ENCODE peak calls at places on chromosomes 1 and 21, in six cellular contexts. W is activated CD8-positive, alpha-beta memory T cell treated with anti-CD3 and anti-CD28 coated beads for 4 hours; E is stimulated activated CD4-positive, alpha-beta T cell treated with anti-CD3 and anti-CD28 coated beads, Interleukin-1b, Interleukin-23, amount 100 ng/mL, for 1 hour; K is naive thymus-derived CD8-positive, alpha-beta T cell; Z is stomach; B is HT1080. F is an unnamed sample.

GRCh38 chr1:30068787-30069472 is 654.5 kb downstream of the MATN1 start:
- DNase-seq in E (no peak), Z (no peak), W (no peak), K (no peak), B (no peak), F (no peak)

GRCh38 chr21:45439901-45440461 is 35.0 kb downstream of the COL18A1 start:
- DNase-seq in E (no peak), W (no peak), K (no peak), B (no peak), Z (no peak), F (no peak)

GRCh38 chr1:27971674-27972073 is 11.9 kb downstream of the XKR8 start:
- DNase-seq in E (no peak), Z (no peak), B (no peak), K (no peak), W (no peak), F (no peak)

GRCh38 chr1:199512037-199512710 is 515.3 kb upstream of the NR5A2 start:
- DNase-seq in B (no peak), K (no peak), E (no peak), Z (no peak), W (no peak), F (no peak)

GRCh38 chr1:205488074-205488723 is 16.3 kb upstream of the CDK18 start:
- DNase-seq in Z (peak), E (no peak), K (peak), W (no peak), B (peak), F (no peak)

GRCh38 chr1:155950829-155951228 is 9.4 kb downstream of the RXFP4 start:
- DNase-seq in E (no peak), W (no peak), K (no peak), B (no peak), Z (no peak), F (no peak)

GRCh38 chr1:66207484-66207883 is 326.5 kb upstream of the SGIP1 start:
- DNase-seq in B (peak), K (no peak), W (no peak), Z (no peak), E (no peak), F (no peak)

GRCh38 chr1:245686446-245687030 is 531.8 kb downstream of the KIF26B start:
- DNase-seq in W (no peak), Z (peak), B (no peak), K (no peak), E (no peak), F (no peak)

GRCh38 chr1:243882276-243882675 is 32.2 kb upstream of the AKT3 start:
- DNase-seq in B (peak), E (no peak), W (no peak), Z (no peak), K (no peak), F (no peak)

GRCh38 chr1:214123061-214123784 is 135.4 kb downstream of the PROX1 start:
- DNase-seq in W (no peak), K (peak), Z (peak), B (peak), E (no peak), F (no peak)

GRCh38 chr1:41599912-41600311 is 115.4 kb upstream of the EDN2 start:
- DNase-seq in K (no peak), E (no peak), B (peak), Z (no peak), W (no peak), F (no peak)

GRCh38 chr1:154720328-154721301 is 112.6 kb upstream of the ADAR start:
- DNase-seq in W (no peak), K (no peak), B (no peak), Z (no peak), E (no peak), F (no peak)

GRCh38 chr1:19205845-19206244 is 4.2 kb downstream of the UBR4 start:
- DNase-seq in E (no peak), W (no peak), B (no peak), K (no peak), Z (no peak), F (no peak)

GRCh38 chr1:192238421-192238820 is 78.4 kb upstream of the RGS21 start:
- DNase-seq in E (no peak), B (no peak), W (no peak), Z (no peak), K (no peak), F (no peak)

GRCh38 chr1:45246760-45247159 is 40.4 kb upstream of the ZSWIM5 start:
- DNase-seq in W (no peak), Z (no peak), K (no peak), E (no peak), B (peak), F (no peak)

GRCh38 chr1:173134029-173134428 is 73.1 kb downstream of the TNFSF4 start:
- DNase-seq in K (no peak), W (no peak), E (no peak), B (no peak), Z (no peak), F (no peak)

GRCh38 chr1:66244429-66244828 is 289.5 kb upstream of the SGIP1 start:
- DNase-seq in K (no peak), E (no peak), W (no peak), B (peak), Z (no peak), F (no peak)

GRCh38 chr1:206658264-206658980 is 23.1 kb downstream of the DYRK3 start:
- DNase-seq in E (peak), B (no peak), Z (peak), K (peak), W (no peak), F (peak)

GRCh38 chr1:8807004-8807403 is 10.4 kb downstream of the RERE start:
- DNase-seq in K (no peak), B (no peak), E (no peak), Z (no peak), W (no peak), F (no peak)

GRCh38 chr1:44515416-44515815 is 110.4 kb downstream of the RNF220 start:
- DNase-seq in W (no peak), E (no peak), Z (no peak), B (peak), K (no peak), F (no peak)

GRCh38 chr1:35592991-35593769 is 20.1 kb downstream of the TFAP2E start:
- DNase-seq in B (no peak), K (no peak), W (no peak), E (no peak), Z (no peak), F (no peak)

F was measured in GM06990.